ENCODE peak calls at places on chromosome 2, in nine cellular contexts. One of them, this sample, is unnamed.
A peak's percentile ranks its signal among the peaks of the same experiment; 100 is the strongest.

GRCh38 chr2:113058998-113059960 is at the start of gene IL36RN:
- DNase-seq in HL-60: no peak
- DNase-seq in sigmoid colon: no peak
- DNase-seq in psoas muscle: no peak
- DNase-seq in HCT116: no peak
- DNase-seq in MM.1S: no peak
- DNase-seq in IMR-90: no peak
- DNase-seq in pancreas: no peak
- DNase-seq in endothelial cell of umbilical vein: no peak
- DNase-seq in this sample: no peak

GRCh38 chr2:67604360-67604759 is 207.2 kb downstream of the ETAA1 start:
- DNase-seq in HL-60: no peak
- DNase-seq in sigmoid colon: no peak
- DNase-seq in psoas muscle: no peak
- DNase-seq in HCT116: no peak
- DNase-seq in MM.1S: no peak
- DNase-seq in IMR-90: peak; percentile 49
- DNase-seq in pancreas: no peak
- DNase-seq in endothelial cell of umbilical vein: no peak
- DNase-seq in this sample: no peak

GRCh38 chr2:45813003-45813601 is 161.6 kb downstream of the PRKCE start:
- DNase-seq in HL-60: no peak
- DNase-seq in sigmoid colon: peak; percentile 77
- DNase-seq in psoas muscle: no peak
- DNase-seq in HCT116: no peak
- DNase-seq in MM.1S: no peak
- DNase-seq in IMR-90: peak; percentile 64
- DNase-seq in pancreas: no peak
- DNase-seq in endothelial cell of umbilical vein: peak; percentile 98
- DNase-seq in this sample: no peak

GRCh38 chr2:6665093-6665721 is 200.5 kb downstream of the CMPK2 start:
- DNase-seq in HL-60: no peak
- DNase-seq in sigmoid colon: no peak
- DNase-seq in psoas muscle: peak; percentile 34
- DNase-seq in HCT116: no peak
- DNase-seq in MM.1S: no peak
- DNase-seq in IMR-90: no peak
- DNase-seq in pancreas: no peak
- DNase-seq in endothelial cell of umbilical vein: no peak
- DNase-seq in this sample: no peak

GRCh38 chr2:232421189-232421785 is 14.6 kb downstream of the ALPG start:
- DNase-seq in HL-60: no peak
- DNase-seq in sigmoid colon: peak; percentile 36
- DNase-seq in psoas muscle: no peak
- DNase-seq in HCT116: peak; percentile 32
- DNase-seq in MM.1S: no peak
- DNase-seq in IMR-90: no peak
- DNase-seq in pancreas: no peak
- DNase-seq in endothelial cell of umbilical vein: no peak
- DNase-seq in this sample: no peak

GRCh38 chr2:30336978-30337841 is 105.9 kb downstream of the LBH start:
- DNase-seq in HL-60: no peak
- DNase-seq in sigmoid colon: no peak
- DNase-seq in psoas muscle: no peak
- DNase-seq in HCT116: no peak
- DNase-seq in MM.1S: peak; percentile 94
- DNase-seq in IMR-90: peak; percentile 36
- DNase-seq in pancreas: no peak
- DNase-seq in endothelial cell of umbilical vein: no peak
- DNase-seq in this sample: peak; percentile 49

GRCh38 chr2:219570924-219571310 is 422 bp downstream of the OBSL1 start:
- DNase-seq in HL-60: no peak
- DNase-seq in sigmoid colon: no peak
- DNase-seq in psoas muscle: no peak
- DNase-seq in HCT116: no peak
- DNase-seq in MM.1S: no peak
- DNase-seq in IMR-90: peak; percentile 12
- DNase-seq in pancreas: no peak
- DNase-seq in endothelial cell of umbilical vein: peak; percentile 22
- DNase-seq in this sample: no peak

GRCh38 chr2:37181726-37182684 is 6.5 kb downstream of the SULT6B1 start:
- DNase-seq in HL-60: no peak
- DNase-seq in sigmoid colon: no peak
- DNase-seq in psoas muscle: no peak
- DNase-seq in HCT116: no peak
- DNase-seq in MM.1S: no peak
- DNase-seq in IMR-90: peak; percentile 66
- DNase-seq in pancreas: no peak
- DNase-seq in endothelial cell of umbilical vein: peak; percentile 88
- DNase-seq in this sample: no peak

GRCh38 chr2:231765496-231765929 is 15.6 kb downstream of the PDE6D start:
- DNase-seq in HL-60: no peak
- DNase-seq in sigmoid colon: no peak
- DNase-seq in psoas muscle: no peak
- DNase-seq in HCT116: no peak
- DNase-seq in MM.1S: peak; percentile 76
- DNase-seq in IMR-90: no peak
- DNase-seq in pancreas: no peak
- DNase-seq in endothelial cell of umbilical vein: no peak
- DNase-seq in this sample: no peak

GRCh38 chr2:74740395-74741075 is 86.5 kb downstream of the SEMA4F start:
- DNase-seq in HL-60: peak; percentile 81
- DNase-seq in sigmoid colon: no peak
- DNase-seq in psoas muscle: peak; percentile 77
- DNase-seq in HCT116: peak; percentile 95
- DNase-seq in MM.1S: no peak
- DNase-seq in IMR-90: peak; percentile 96
- DNase-seq in pancreas: peak; percentile 14
- DNase-seq in endothelial cell of umbilical vein: peak; percentile 77
- DNase-seq in this sample: no peak

GRCh38 chr2:181810823-181811695 is 80.5 kb upstream of the ITPRID2 start:
- DNase-seq in HL-60: peak; percentile 52
- DNase-seq in sigmoid colon: no peak
- DNase-seq in psoas muscle: no peak
- DNase-seq in HCT116: peak; percentile 98
- DNase-seq in MM.1S: no peak
- DNase-seq in IMR-90: peak; percentile 93
- DNase-seq in pancreas: peak; percentile 67
- DNase-seq in endothelial cell of umbilical vein: peak; percentile 99
- DNase-seq in this sample: no peak

GRCh38 chr2:70959271-70959761 is 19.1 kb upstream of the ANKRD53 start:
- DNase-seq in HL-60: no peak
- DNase-seq in sigmoid colon: no peak
- DNase-seq in psoas muscle: no peak
- DNase-seq in HCT116: no peak
- DNase-seq in MM.1S: no peak
- DNase-seq in IMR-90: no peak
- DNase-seq in pancreas: peak; percentile 5
- DNase-seq in endothelial cell of umbilical vein: no peak
- DNase-seq in this sample: no peak

GRCh38 chr2:98405301-98405700 is 39.4 kb upstream of the INPP4A start:
- DNase-seq in HL-60: no peak
- DNase-seq in sigmoid colon: no peak
- DNase-seq in psoas muscle: no peak
- DNase-seq in HCT116: no peak
- DNase-seq in MM.1S: no peak
- DNase-seq in IMR-90: no peak
- DNase-seq in pancreas: no peak
- DNase-seq in endothelial cell of umbilical vein: no peak
- DNase-seq in this sample: no peak

GRCh38 chr2:138763971-138764370 is 16.2 kb downstream of the NXPH2 start:
- DNase-seq in HL-60: no peak
- DNase-seq in sigmoid colon: no peak
- DNase-seq in psoas muscle: no peak
- DNase-seq in HCT116: no peak
- DNase-seq in MM.1S: no peak
- DNase-seq in IMR-90: no peak
- DNase-seq in pancreas: no peak
- DNase-seq in endothelial cell of umbilical vein: no peak
- DNase-seq in this sample: no peak

GRCh38 chr2:138766464-138766863 is 13.7 kb downstream of the NXPH2 start:
- DNase-seq in HL-60: no peak
- DNase-seq in sigmoid colon: no peak
- DNase-seq in psoas muscle: no peak
- DNase-seq in HCT116: no peak
- DNase-seq in MM.1S: no peak
- DNase-seq in IMR-90: no peak
- DNase-seq in pancreas: no peak
- DNase-seq in endothelial cell of umbilical vein: no peak
- DNase-seq in this sample: no peak

GRCh38 chr2:138771534-138771933 is 8.7 kb downstream of the NXPH2 start:
- DNase-seq in HL-60: no peak
- DNase-seq in sigmoid colon: no peak
- DNase-seq in psoas muscle: no peak
- DNase-seq in HCT116: no peak
- DNase-seq in MM.1S: no peak
- DNase-seq in IMR-90: no peak
- DNase-seq in pancreas: no peak
- DNase-seq in endothelial cell of umbilical vein: no peak
- DNase-seq in this sample: no peak

GRCh38 chr2:138762515-138762914 is 17.7 kb downstream of the NXPH2 start:
- DNase-seq in HL-60: no peak
- DNase-seq in sigmoid colon: no peak
- DNase-seq in psoas muscle: no peak
- DNase-seq in HCT116: no peak
- DNase-seq in MM.1S: no peak
- DNase-seq in IMR-90: no peak
- DNase-seq in pancreas: no peak
- DNase-seq in endothelial cell of umbilical vein: no peak
- DNase-seq in this sample: no peak

DNA sequence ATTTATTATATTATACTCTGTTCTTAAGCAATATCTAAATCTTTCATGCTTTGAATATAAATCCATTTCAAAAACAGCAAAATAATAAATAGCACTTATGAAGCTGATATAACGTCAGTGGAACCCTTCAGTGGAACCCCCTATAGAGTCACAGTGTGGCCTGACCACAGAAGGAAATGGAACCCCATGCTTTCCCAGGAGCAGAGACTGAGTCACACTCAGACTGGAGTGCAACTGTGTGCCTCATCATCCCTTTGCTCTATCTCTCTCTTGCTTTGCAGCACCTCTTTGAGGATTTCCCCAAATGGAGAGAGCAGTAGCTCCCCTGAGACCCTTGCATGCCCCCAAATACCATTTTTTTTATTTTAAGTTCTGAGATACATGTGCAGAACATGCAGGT is 13.1 kb downstream of the NXPH2 start:
- DNase-seq in HL-60: no peak
- DNase-seq in sigmoid colon: no peak
- DNase-seq in psoas muscle: no peak
- DNase-seq in HCT116: no peak
- DNase-seq in MM.1S: no peak
- DNase-seq in IMR-90: no peak
- DNase-seq in pancreas: no peak
- DNase-seq in endothelial cell of umbilical vein: no peak
- DNase-seq in this sample: no peak
- TF ChIP-seq CTCF in HL-60: no peak
- TF ChIP-seq CTCF in sigmoid colon: no peak
- TF ChIP-seq CTCF in psoas muscle: no peak
- TF ChIP-seq CTCF in HCT116: no peak
- TF ChIP-seq CTCF in MM.1S: no peak
- TF ChIP-seq CTCF in IMR-90: no peak
- TF ChIP-seq CTCF in pancreas: no peak
- TF ChIP-seq CTCF in endothelial cell of umbilical vein: no peak
- TF ChIP-seq CTCF in this sample: no peak

DNA sequence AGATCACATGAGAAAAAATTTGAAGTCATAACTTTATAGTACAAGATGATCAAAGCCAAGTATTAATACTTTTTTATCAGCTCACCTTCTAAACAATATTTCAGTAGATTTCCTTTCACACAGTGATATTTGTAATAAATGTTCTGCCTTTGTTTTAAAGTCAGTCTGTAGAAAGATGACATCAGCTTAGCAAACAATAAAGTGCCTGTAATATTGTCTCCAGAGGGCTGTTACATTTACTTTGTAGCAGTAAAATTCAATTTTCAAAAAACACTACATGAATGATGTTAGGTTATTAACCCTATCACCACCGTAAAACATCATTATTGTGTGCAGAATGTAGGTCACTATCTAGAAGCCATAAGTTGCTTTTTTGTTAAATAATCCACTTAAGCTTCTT is 49.6 kb downstream of the ZEB2 start:
- DNase-seq in HL-60: no peak
- DNase-seq in sigmoid colon: no peak
- DNase-seq in psoas muscle: no peak
- DNase-seq in HCT116: no peak
- DNase-seq in MM.1S: no peak
- DNase-seq in IMR-90: no peak
- DNase-seq in pancreas: no peak
- DNase-seq in endothelial cell of umbilical vein: peak; percentile 36
- DNase-seq in this sample: no peak
- H3K27me3 ChIP-seq in HL-60: no peaks in the 10 kb centered on the region
- H3K27me3 ChIP-seq in sigmoid colon: no peaks in the 10 kb centered on the region
- H3K27me3 ChIP-seq in psoas muscle: no peaks in the 10 kb centered on the region
- H3K27me3 ChIP-seq in HCT116: no peaks in the 10 kb centered on the region
- H3K27me3 ChIP-seq in MM.1S: no peaks in the 10 kb centered on the region
- H3K27me3 ChIP-seq in IMR-90: no peaks in the 10 kb centered on the region
- H3K27me3 ChIP-seq in pancreas: no peaks in the 10 kb centered on the region
- H3K27me3 ChIP-seq in endothelial cell of umbilical vein: no peaks in the 10 kb centered on the region
- H3K27me3 ChIP-seq in this sample: no peaks in the 10 kb centered on the region

DNA sequence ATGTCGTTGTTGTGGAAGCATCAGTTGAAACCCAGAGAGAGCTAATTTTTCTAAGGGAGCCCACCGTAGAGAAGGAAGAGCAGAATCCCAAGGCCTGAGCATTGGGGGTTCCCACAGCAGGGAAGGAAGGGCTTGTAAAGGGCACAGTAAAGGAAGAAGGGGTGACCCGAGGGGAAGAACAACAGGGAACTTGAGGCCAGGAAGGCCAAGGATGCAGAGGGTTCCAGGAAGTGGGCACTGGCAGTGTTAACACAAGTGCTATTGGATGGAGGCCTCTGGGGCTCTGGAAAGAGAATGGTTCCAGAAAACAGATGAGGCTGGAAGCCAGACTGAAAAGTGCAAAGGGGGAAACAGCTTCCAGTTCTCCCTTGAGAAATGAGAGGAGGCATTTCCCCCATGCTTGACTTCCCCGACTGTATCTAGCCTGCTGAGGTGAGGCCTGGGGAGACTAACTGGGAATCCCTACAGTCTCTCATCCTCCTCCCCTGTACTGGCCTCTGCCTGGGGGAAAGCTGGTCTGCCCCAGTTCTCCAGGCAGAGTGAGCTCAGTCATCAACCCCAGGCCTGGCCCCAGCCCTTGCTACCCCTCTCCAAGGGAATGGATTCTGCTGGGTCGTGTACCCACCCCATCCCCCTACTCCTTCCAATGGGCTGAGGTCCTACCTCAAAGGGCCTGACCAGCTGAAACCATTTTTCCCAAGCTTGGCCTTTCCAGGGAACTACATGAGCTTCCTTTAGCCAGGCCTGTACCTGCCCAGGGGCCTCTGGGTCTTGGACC is 43.2 kb upstream of the MRPL33 start:
- DNase-seq in HL-60: peak; percentile 28
- DNase-seq in sigmoid colon: no peak
- DNase-seq in psoas muscle: no peak
- DNase-seq in HCT116: no peak
- DNase-seq in MM.1S: no peak
- DNase-seq in IMR-90: no peak
- DNase-seq in pancreas: no peak
- DNase-seq in endothelial cell of umbilical vein: no peak
- DNase-seq in this sample: no peak
- H3K27ac ChIP-seq in HL-60: no peak overlapping the region
- H3K27ac ChIP-seq in sigmoid colon: no peak overlapping the region
- H3K27ac ChIP-seq in psoas muscle: no peak overlapping the region
- H3K27ac ChIP-seq in HCT116: no peak overlapping the region
- H3K27ac ChIP-seq in MM.1S: no peak overlapping the region
- H3K27ac ChIP-seq in IMR-90: no peak overlapping the region
- H3K27ac ChIP-seq in pancreas: no peak overlapping the region
- H3K27ac ChIP-seq in endothelial cell of umbilical vein: no peak overlapping the region
- H3K27ac ChIP-seq in this sample: no peak overlapping the region

GRCh38 chr2:206392118-206392517 is 51.2 kb upstream of the ADAM23 start:
- DNase-seq in HL-60: peak; percentile 21
- DNase-seq in sigmoid colon: no peak
- DNase-seq in psoas muscle: no peak
- DNase-seq in HCT116: peak; percentile 46
- DNase-seq in MM.1S: peak; percentile 65
- DNase-seq in IMR-90: peak; percentile 54
- DNase-seq in pancreas: no peak
- DNase-seq in endothelial cell of umbilical vein: peak; percentile 81
- DNase-seq in this sample: no peak
- TF ChIP-seq CTCF in HL-60: peak; percentile 59
- TF ChIP-seq CTCF in sigmoid colon: no peak
- TF ChIP-seq CTCF in psoas muscle: peak; percentile 50
- TF ChIP-seq CTCF in HCT116: peak; percentile 72
- TF ChIP-seq CTCF in MM.1S: peak; percentile 87
- TF ChIP-seq CTCF in IMR-90: peak; percentile 67
- TF ChIP-seq CTCF in pancreas: no peak
- TF ChIP-seq CTCF in endothelial cell of umbilical vein: peak; percentile 72
- TF ChIP-seq CTCF in this sample: peak; percentile 19

This sample was measured in CD4-positive, alpha-beta T cell.